ENCODE peak calls at places on chromosomes 12 and 14, in seven cellular contexts. U is naive thymus-derived CD4-positive, alpha-beta T cell; B is fibroblast of the aortic adventitia; I is RCC 7860; M is brain microvascular endothelial cell; F is CD4-positive, CD25-positive, alpha-beta regulatory T cell; G is CD4-positive, alpha-beta memory T cell. X is an unnamed sample.

GRCh38 chr14:76961631-76962302 is 66.7 kb downstream of the IRF2BPL start:
- DNase-seq in U (peak), B (peak), I (peak), M (peak), F (peak), G (peak), X (peak)

GRCh38 chr14:22537436-22538310 is 51.4 kb downstream of the DAD1 start:
- DNase-seq in U (no peak), B (no peak), I (no peak), M (no peak), F (no peak), G (no peak), X (no peak)

GRCh38 chr12:57517187-57517586 is 3.1 kb downstream of the DDIT3 start:
- DNase-seq in U (no peak), B (peak), I (peak), M (peak), F (no peak), G (no peak), X (no peak)

GRCh38 chr14:44803239-44803905 is 158.4 kb downstream of the KLHL28 start:
- DNase-seq in U (peak), B (peak), I (peak), M (peak), F (no peak), G (peak), X (no peak)

GRCh38 chr12:57852620-57853509 is 6.3 kb upstream of the CTDSP2 start:
- DNase-seq in U (no peak), B (no peak), I (no peak), M (no peak), F (no peak), G (no peak), X (peak)

GRCh38 chr14:79947440-79947839 is 263.9 kb downstream of the DIO2 start:
- DNase-seq in U (no peak), B (no peak), I (no peak), M (no peak), F (no peak), G (no peak), X (no peak)

GRCh38 chr14:70359076-70359424 is 433 bp downstream of the COX16 start:
- DNase-seq in U (peak), B (no peak), I (no peak), M (peak), F (no peak), G (no peak), X (no peak)

GRCh38 chr12:65605019-65605418 is 219.3 kb upstream of the HMGA2 start:
- DNase-seq in U (no peak), B (peak), I (no peak), M (no peak), F (no peak), G (no peak), X (no peak)

GRCh38 chr12:108757842-108758241 is 26.5 kb upstream of the CORO1C start:
- DNase-seq in U (no peak), B (no peak), I (no peak), M (no peak), F (no peak), G (no peak), X (no peak)

GRCh38 chr12:124938606-124939427 is 24.4 kb upstream of the UBC start:
- DNase-seq in U (no peak), B (peak), I (peak), M (peak), F (peak), G (no peak), X (peak)

GRCh38 chr12:132429932-132430643 is 59.9 kb upstream of the FBRSL1 start:
- DNase-seq in U (peak), B (no peak), I (no peak), M (no peak), F (peak), G (peak), X (peak)

GRCh38 chr12:106227641-106228319 is 20.0 kb downstream of the CKAP4 start:
- DNase-seq in U (peak), B (peak), I (no peak), M (no peak), F (peak), G (peak), X (peak)

GRCh38 chr14:85441909-85442643 is 87.9 kb upstream of the FLRT2 start:
- DNase-seq in U (no peak), B (no peak), I (no peak), M (no peak), F (no peak), G (no peak), X (no peak)

GRCh38 chr14:89618821-89619551 is 202.0 kb upstream of the FOXN3 start:
- DNase-seq in U (peak), B (peak), I (peak), M (peak), F (peak), G (peak), X (peak)

GRCh38 chr12:29591140-29592020 is 93.9 kb upstream of the OVCH1 start:
- DNase-seq in U (no peak), B (peak), I (no peak), M (peak), F (no peak), G (no peak), X (no peak)

GRCh38 chr14:68724914-68725313 is 68.0 kb downstream of the ZFP36L1 start:
- DNase-seq in U (no peak), B (no peak), I (no peak), M (no peak), F (no peak), G (no peak), X (no peak)

GRCh38 chr12:22312336-22312735 is 22.2 kb downstream of the ST8SIA1 start:
- DNase-seq in U (no peak), B (peak), I (no peak), M (peak), F (no peak), G (no peak), X (no peak)

GRCh38 chr14:105448706-105449111 is 25.9 kb upstream of the CRIP2 start:
- DNase-seq in U (peak), B (peak), I (no peak), M (peak), F (peak), G (peak), X (peak)

GRCh38 chr14:102241147-102241546 is 63.8 kb downstream of the MOK start:
- DNase-seq in U (no peak), B (no peak), I (no peak), M (no peak), F (no peak), G (no peak), X (no peak)

GRCh38 chr12:132066345-132066685 is 77.8 kb downstream of the DDX51 start:
- DNase-seq in U (peak), B (no peak), I (no peak), M (no peak), F (no peak), G (peak), X (peak)

GRCh38 chr12:6451348-6452244 is at the start of gene TAPBPL:
- DNase-seq in U (peak), B (peak), I (peak), M (peak), F (peak), G (peak), X (peak)

GRCh38 chr12:20482680-20483079 is 114.3 kb downstream of the PDE3A start:
- DNase-seq in U (no peak), B (no peak), I (no peak), M (no peak), F (no peak), G (no peak), X (no peak)

GRCh38 chr14:101055776-101056374 is 152.4 kb upstream of the RTL1 start:
- DNase-seq in U (no peak), B (no peak), I (no peak), M (no peak), F (no peak), G (no peak), X (no peak)

GRCh38 chr12:14157129-14157747 is 175.8 kb upstream of the GRIN2B start:
- DNase-seq in U (no peak), B (no peak), I (no peak), M (no peak), F (no peak), G (no peak), X (no peak)

GRCh38 chr14:74262076-74262475 is 22.8 kb downstream of the VSX2 start:
- DNase-seq in U (no peak), B (no peak), I (no peak), M (no peak), F (no peak), G (no peak), X (no peak)

GRCh38 chr14:33408291-33408690 is 469.6 kb downstream of the NPAS3 start:
- DNase-seq in U (no peak), B (no peak), I (no peak), M (no peak), F (no peak), G (no peak), X (no peak)

GRCh38 chr14:46344327-46344937 is 307.1 kb downstream of the RPL10L start:
- DNase-seq in U (no peak), B (no peak), I (peak), M (peak), F (no peak), G (no peak), X (no peak)

GRCh38 chr14:64038857-64039542 is 186.2 kb downstream of the SYNE2 start:
- DNase-seq in U (no peak), B (peak), I (no peak), M (no peak), F (no peak), G (no peak), X (no peak)

GRCh38 chr14:79544671-79545070 is 666.6 kb downstream of the DIO2 start:
- DNase-seq in U (no peak), B (peak), I (no peak), M (peak), F (no peak), G (no peak), X (no peak)

GRCh38 chr12:49961111-49961922 is at the start of gene AQP5:
- DNase-seq in U (no peak), B (no peak), I (no peak), M (no peak), F (no peak), G (no peak), X (no peak)

GRCh38 chr14:68926236-68926635 is 52.9 kb downstream of the ACTN1 start:
- DNase-seq in U (no peak), B (no peak), I (no peak), M (no peak), F (no peak), G (no peak), X (no peak)

GRCh38 chr14:21078287-21078686 is 8.2 kb downstream of the ARHGEF40 start:
- DNase-seq in U (no peak), B (no peak), I (no peak), M (no peak), F (no peak), G (no peak), X (no peak)

GRCh38 chr12:124544311-124544970 is 23.0 kb downstream of the NCOR2 start:
- DNase-seq in U (no peak), B (no peak), I (peak), M (no peak), F (no peak), G (no peak), X (no peak)

GRCh38 chr14:54026671-54027070 is 70.0 kb upstream of the BMP4 start:
- DNase-seq in U (no peak), B (no peak), I (no peak), M (no peak), F (no peak), G (no peak), X (no peak)

GRCh38 chr14:95432152-95433093 is 84.0 kb downstream of the SYNE3 start:
- DNase-seq in U (no peak), B (peak), I (no peak), M (peak), F (no peak), G (no peak), X (peak)

GRCh38 chr14:20630340-20631022 is 11.0 kb downstream of the OR6S1 start:
- DNase-seq in U (peak), B (peak), I (peak), M (peak), F (no peak), G (peak), X (peak)

GRCh38 chr12:39375206-39375808 is 67.6 kb downstream of the KIF21A start:
- DNase-seq in U (no peak), B (no peak), I (no peak), M (no peak), F (no peak), G (no peak), X (no peak)

GRCh38 chr14:27040552-27040951 is 442.7 kb upstream of the NOVA1 start:
- DNase-seq in U (no peak), B (no peak), I (no peak), M (no peak), F (no peak), G (no peak), X (no peak)

GRCh38 chr14:62117718-62118164 is 355.5 kb downstream of the SNAPC1 start:
- DNase-seq in U (no peak), B (no peak), I (no peak), M (no peak), F (no peak), G (no peak), X (no peak)

GRCh38 chr12:131929530-131930456 is 717 bp downstream of the PUS1 start:
- DNase-seq in U (peak), B (peak), I (no peak), M (peak), F (no peak), G (peak), X (peak)

X was measured in transverse colon.